ENCODE peak calls at places on chromosomes 12 and 14, in five cellular contexts. B is ACHN, V is RPMI8226, Y is nephron progenitor cell, W is T-helper 1 cell. T is an unnamed sample.

GRCh38 chr12:26245175-26245942 is 50.0 kb downstream of the SSPN start:
- DNase-seq in W (peak; percentile 4), B (no peak), Y (no peak), V (peak; percentile 16), T (no peak)

GRCh38 chr14:56807586-56808168 is 2.6 kb downstream of the OTX2 start:
- DNase-seq in W (no peak), V (no peak), Y (peak; percentile 41), B (no peak), T (peak; percentile 21)

GRCh38 chr12:2273288-2273687 is 220.5 kb downstream of the CACNA1C start:
- DNase-seq in V (no peak), Y (no peak), B (no peak), W (no peak), T (no peak)

GRCh38 chr12:42126963-42127362 is 17.7 kb downstream of the GXYLT1 start:
- DNase-seq in W (no peak), V (no peak), B (no peak), Y (no peak), T (no peak)

GRCh38 chr12:64042901-64043300 is 179.2 kb downstream of the KICS2 start:
- DNase-seq in V (no peak), W (no peak), Y (no peak), B (no peak), T (no peak)

GRCh38 chr12:108906971-108907370 is 27.1 kb downstream of the DAO start:
- DNase-seq in W (no peak), B (no peak), V (no peak), Y (no peak), T (no peak)

GRCh38 chr12:109937371-109937770 is 37.3 kb downstream of the TCHP start:
- DNase-seq in W (no peak), B (no peak), V (no peak), Y (no peak), T (no peak)

GRCh38 chr14:72740966-72741835 is 152.7 kb downstream of the DPF3 start:
- DNase-seq in V (no peak), B (no peak), W (no peak), Y (no peak), T (no peak)

GRCh38 chr12:93376436-93377251 is 1.1 kb upstream of the NUDT4 start:
- DNase-seq in W (no peak), B (peak; percentile 82), V (no peak), Y (peak; percentile 48), T (no peak)

GRCh38 chr12:81274619-81275018 is 196.7 kb downstream of the ACSS3 start:
- DNase-seq in B (no peak), V (no peak), W (no peak), Y (no peak), T (no peak)

GRCh38 chr14:92531151-92531873 is 17.7 kb downstream of the RIN3 start:
- DNase-seq in V (no peak), B (no peak), W (peak; percentile 47), Y (no peak), T (no peak)

GRCh38 chr12:48917857-48918537 is 7.3 kb downstream of the FKBP11 start:
- DNase-seq in B (no peak), Y (no peak), V (no peak), W (peak; percentile 40), T (no peak)

GRCh38 chr14:68569546-68569908 is 223.3 kb downstream of the ZFP36L1 start:
- DNase-seq in B (no peak), Y (no peak), W (no peak), V (no peak), T (no peak)

GRCh38 chr14:50222061-50222613 is 9.2 kb downstream of the SOS2 start:
- DNase-seq in Y (no peak), W (no peak), V (no peak), B (no peak), T (no peak)

GRCh38 chr12:91222746-91223145 is 40.1 kb upstream of the DCN start:
- DNase-seq in W (no peak), B (no peak), V (no peak), Y (no peak), T (no peak)

GRCh38 chr12:11500222-11500860 is 105.0 kb upstream of the PRB2 start:
- DNase-seq in V (peak; percentile 62), W (peak; percentile 62), B (peak; percentile 92), Y (peak; percentile 99), T (peak; percentile 98)

GRCh38 chr14:94761348-94761998 is 8.4 kb downstream of the GSC start:
- DNase-seq in B (no peak), V (no peak), W (no peak), Y (no peak), T (no peak)

GRCh38 chr12:104858611-104859010 is 99.5 kb downstream of the SLC41A2 start:
- DNase-seq in V (no peak), B (no peak), W (no peak), Y (no peak), T (no peak)

GRCh38 chr14:95522556-95522955 is 6.1 kb upstream of the SYNE3 start:
- DNase-seq in W (peak; percentile 52), B (no peak), V (no peak), Y (no peak), T (no peak)

GRCh38 chr12:131384544-131384855 is 326.4 kb upstream of the SFSWAP start:
- DNase-seq in W (no peak), V (no peak), Y (no peak), B (no peak), T (no peak)

GRCh38 chr12:15527201-15527782 is 205.0 kb downstream of the PTPRO start:
- DNase-seq in W (no peak), B (peak; percentile 49), Y (no peak), V (peak; percentile 51), T (no peak)

GRCh38 chr12:122643207-122643805 is 59.9 kb downstream of the HCAR2 start:
- DNase-seq in V (no peak), W (no peak), Y (no peak), B (no peak), T (no peak)

GRCh38 chr14:65279958-65280357 is 132.6 kb upstream of the FUT8 start:
- DNase-seq in B (no peak), V (no peak), W (no peak), Y (no peak), T (no peak)

GRCh38 chr12:54587315-54587821 is 1.1 kb downstream of the PPP1R1A start:
- DNase-seq in B (no peak), W (no peak), Y (no peak), V (no peak), T (no peak)

GRCh38 chr12:114636723-114637480 is 47.1 kb downstream of the TBX3 start:
- DNase-seq in Y (no peak), V (no peak), B (peak; percentile 29), W (no peak), T (peak; percentile 16)

GRCh38 chr14:81310606-81311005 is 89.5 kb downstream of the STON2 start:
- DNase-seq in V (no peak), Y (no peak), W (no peak), B (no peak), T (no peak)

GRCh38 chr12:110647669-110648068 is 33.7 kb downstream of the TCTN1 start:
- DNase-seq in W (peak; percentile 44), B (no peak), V (peak; percentile 73), Y (no peak), T (no peak)